ENCODE peak calls at places on chromosomes 2 and 18, in nine cellular contexts. H is uterus, F is pancreas, C is kidney, U is dorsolateral prefrontal cortex, Q is heart right ventricle, S is MM.1S, E is mammary epithelial cell, B is gastrocnemius medialis. R is an unnamed sample.

GRCh38 chr2:125169022-125169763 is 1144.1 kb downstream of the CNTNAP5 start:
- DNase-seq in H (no peak), F (no peak), C (no peak), U (no peak), Q (no peak), S (no peak), E (no peak), B (no peak), R (no peak)

GRCh38 chr2:218035463-218036100 is 32.8 kb upstream of the TNS1 start:
- DNase-seq in H (no peak), F (no peak), C (peak), U (no peak), Q (no peak), S (no peak), E (no peak), B (no peak), R (no peak)

GRCh38 chr2:153145470-153145869 is 333.1 kb downstream of the RPRM start:
- DNase-seq in H (no peak), F (no peak), C (no peak), U (no peak), Q (no peak), S (no peak), E (no peak), B (no peak), R (no peak)

GRCh38 chr2:31896293-31896692 is 114.5 kb downstream of the MEMO1 start:
- DNase-seq in H (no peak), F (no peak), C (no peak), U (no peak), Q (no peak), S (no peak), E (no peak), B (no peak), R (no peak)

GRCh38 chr2:152523091-152523490 is 188.1 kb downstream of the FMNL2 start:
- DNase-seq in H (no peak), F (no peak), C (no peak), U (no peak), Q (no peak), S (no peak), E (peak), B (no peak), R (no peak)

GRCh38 chr2:8676915-8677645 is 4.8 kb upstream of the ID2 start:
- DNase-seq in H (no peak), F (no peak), C (no peak), U (no peak), Q (peak), S (no peak), E (no peak), B (no peak), R (no peak)

GRCh38 chr18:9260388-9261380 is 73.9 kb upstream of the TWSG1 start:
- DNase-seq in H (no peak), F (no peak), C (no peak), U (no peak), Q (no peak), S (no peak), E (no peak), B (no peak), R (no peak)

GRCh38 chr18:36610716-36611115 is 218.1 kb downstream of the TPGS2 start:
- DNase-seq in H (no peak), F (no peak), C (no peak), U (no peak), Q (no peak), S (no peak), E (no peak), B (no peak), R (no peak)

GRCh38 chr18:7789853-7790552 is 222.9 kb downstream of the PTPRM start:
- DNase-seq in H (no peak), F (no peak), C (no peak), U (no peak), Q (no peak), S (no peak), E (peak), B (no peak), R (peak)

GRCh38 chr2:62939735-62940491 is 110.7 kb upstream of the OTX1 start:
- DNase-seq in H (no peak), F (no peak), C (no peak), U (no peak), Q (no peak), S (no peak), E (peak), B (no peak), R (peak)

GRCh38 chr2:189798312-189799029 is 14.2 kb downstream of the PMS1 start:
- DNase-seq in H (no peak), F (no peak), C (no peak), U (no peak), Q (no peak), S (peak), E (peak), B (no peak), R (peak)

GRCh38 chr2:160432633-160433032 is 61.0 kb downstream of the RBMS1 start:
- DNase-seq in H (no peak), F (no peak), C (no peak), U (no peak), Q (no peak), S (no peak), E (peak), B (no peak), R (peak)

GRCh38 chr2:157895531-157895930 is 19.4 kb upstream of the ACVR1 start:
- DNase-seq in H (no peak), F (no peak), C (no peak), U (no peak), Q (no peak), S (no peak), E (peak), B (no peak), R (no peak)

GRCh38 chr2:76564734-76565133 is 854.0 kb upstream of the GCFC2 start:
- DNase-seq in H (no peak), F (no peak), C (no peak), U (no peak), Q (no peak), S (no peak), E (no peak), B (no peak), R (no peak)

GRCh38 chr2:169034256-169034655 is 3.1 kb upstream of the ABCB11 start:
- DNase-seq in H (no peak), F (no peak), C (no peak), U (no peak), Q (no peak), S (no peak), E (no peak), B (no peak), R (no peak)

GRCh38 chr2:85872536-85873161 is 16.1 kb downstream of the ST3GAL5 start:
- DNase-seq in H (no peak), F (no peak), C (no peak), U (no peak), Q (peak), S (no peak), E (no peak), B (no peak), R (no peak)

GRCh38 chr2:224816816-224817215 is 100.7 kb upstream of the CCDC195 start:
- DNase-seq in H (no peak), F (no peak), C (no peak), U (no peak), Q (no peak), S (no peak), E (peak), B (no peak), R (peak)

GRCh38 chr18:56458770-56459450 is 179.5 kb downstream of the TXNL1 start:
- DNase-seq in H (peak), F (no peak), C (no peak), U (no peak), Q (peak), S (no peak), E (no peak), B (no peak), R (no peak)

GRCh38 chr2:23412556-23413155 is 27.7 kb downstream of the KLHL29 start:
- DNase-seq in H (no peak), F (no peak), C (no peak), U (no peak), Q (no peak), S (no peak), E (peak), B (no peak), R (no peak)

GRCh38 chr2:98039085-98039756 is 43.5 kb upstream of the TMEM131 start:
- DNase-seq in H (no peak), F (no peak), C (no peak), U (no peak), Q (no peak), S (no peak), E (no peak), B (no peak), R (no peak)

GRCh38 chr2:112118148-112118547 is 20.0 kb upstream of the FBLN7 start:
- DNase-seq in H (no peak), F (no peak), C (no peak), U (no peak), Q (no peak), S (no peak), E (no peak), B (no peak), R (no peak)

GRCh38 chr2:30706534-30707303 is 100.5 kb downstream of the CAPN13 start:
- DNase-seq in H (peak), F (peak), C (peak), U (peak), Q (peak), S (peak), E (peak), B (no peak), R (peak)

GRCh38 chr2:30707304-30707903 is 99.8 kb downstream of the CAPN13 start:
- DNase-seq in H (no peak), F (peak), C (no peak), U (no peak), Q (no peak), S (no peak), E (no peak), B (no peak), R (no peak)

GRCh38 chr2:30705056-30705455 is 102.2 kb downstream of the CAPN13 start:
- DNase-seq in H (no peak), F (no peak), C (no peak), U (no peak), Q (no peak), S (no peak), E (no peak), B (no peak), R (no peak)

GRCh38 chr2:30708491-30709290 is 98.6 kb downstream of the CAPN13 start:
- DNase-seq in H (no peak), F (peak), C (no peak), U (no peak), Q (no peak), S (no peak), E (no peak), B (no peak), R (no peak)

GRCh38 chr2:30705711-30706533 is 101.3 kb downstream of the CAPN13 start:
- DNase-seq in H (no peak), F (peak), C (no peak), U (no peak), Q (no peak), S (no peak), E (no peak), B (no peak), R (no peak)
- H3K27ac ChIP-seq in H (peak), F (no peak), C (no peak), U (no peak), Q (peak), S (no peak), E (no peak), B (no peak), R (no peak)

GRCh38 chr2:230762317-230762896 is 49.8 kb downstream of the CAB39 start:
- DNase-seq in H (no peak), F (no peak), C (no peak), U (no peak), Q (no peak), S (peak), E (peak), B (no peak), R (no peak)
- TF ChIP-seq CTCF in H (no peak), F (no peak), C (peak), U (no peak), Q (peak), S (peak), E (peak), B (peak), R (peak)

DNA sequence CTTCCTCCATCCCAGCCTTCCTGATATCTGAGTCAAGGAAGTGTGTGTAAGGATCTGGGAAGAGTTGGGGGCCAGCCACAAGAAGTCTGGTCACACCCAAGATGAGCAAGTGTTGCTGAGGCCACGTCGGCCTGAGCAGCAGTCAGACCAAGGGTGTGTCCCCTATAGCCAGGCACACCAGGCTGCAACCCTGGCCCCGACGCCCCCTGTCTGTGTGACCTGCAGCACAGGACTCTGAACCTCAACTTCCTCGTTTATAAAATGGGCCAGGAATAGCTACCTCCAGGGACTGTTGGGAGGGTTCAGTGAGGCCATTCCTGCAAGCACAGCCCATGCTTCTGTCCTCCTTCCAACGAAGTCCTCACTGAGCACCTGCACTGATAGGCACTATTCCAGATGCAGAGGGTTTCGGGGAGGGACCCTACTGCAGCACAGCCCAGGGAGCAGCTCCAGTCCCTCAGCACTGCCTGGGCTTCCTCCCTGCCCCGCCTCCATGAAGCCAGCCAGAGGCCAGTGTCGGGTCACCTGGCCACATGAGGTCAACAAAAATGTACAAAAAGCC is 13.3 kb downstream of the LIMS2 start:
- DNase-seq in H (peak), F (peak), C (peak), U (peak), Q (no peak), S (no peak), E (no peak), B (no peak), R (no peak)
- H3K27ac ChIP-seq in H (peak), F (no peak), C (no peak), U (no peak), Q (peak), S (no peak), E (no peak), B (peak), R (no peak)

GRCh38 chr18:2471523-2471922 is 99.8 kb downstream of the METTL4 start:
- DNase-seq in H (no peak), F (no peak), C (no peak), U (no peak), Q (no peak), S (no peak), E (no peak), B (no peak), R (no peak)

GRCh38 chr18:2466978-2467377 is 104.3 kb downstream of the METTL4 start:
- DNase-seq in H (no peak), F (no peak), C (no peak), U (no peak), Q (no peak), S (no peak), E (no peak), B (no peak), R (no peak)
- TF ChIP-seq CTCF in H (no peak), F (no peak), C (no peak), U (no peak), Q (no peak), S (no peak), E (peak), B (no peak), R (no peak)

DNA sequence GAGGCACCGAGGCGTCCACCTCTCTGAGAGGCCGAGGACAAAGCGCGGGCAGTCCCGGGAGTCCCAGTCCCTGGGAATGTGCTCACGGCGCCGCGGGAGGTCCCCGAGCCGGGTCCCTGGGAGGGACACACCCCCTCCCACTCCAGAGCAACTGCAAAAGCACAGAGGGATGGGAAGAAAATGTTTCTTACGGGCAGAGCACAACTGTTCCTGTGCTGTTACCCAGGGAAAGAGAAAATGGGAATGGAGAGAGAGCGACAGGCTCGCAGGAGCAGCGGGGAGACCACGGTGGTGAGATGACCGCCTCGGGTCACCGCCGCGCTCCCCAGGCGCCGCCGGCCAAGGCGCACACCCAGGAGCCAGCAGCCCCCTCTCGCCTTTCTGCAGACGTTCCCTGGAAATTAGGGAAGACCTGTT is 1.2 kb upstream of the BCL11A start:
- DNase-seq in H (no peak), F (peak), C (no peak), U (no peak), Q (no peak), S (no peak), E (no peak), B (no peak), R (peak)
- H3K27ac ChIP-seq in H (no peak), F (peak), C (no peak), U (peak), Q (peak), S (peak), E (no peak), B (no peak), R (peak)

GRCh38 chr2:167292430-167293171 is 404.3 kb downstream of the XIRP2 start:
- DNase-seq in H (peak), F (peak), C (peak), U (peak), Q (peak), S (peak), E (peak), B (peak), R (peak)
- TF ChIP-seq CTCF in H (no peak), F (no peak), C (no peak), U (no peak), Q (peak), S (peak), E (peak), B (peak), R (no peak)

DNA sequence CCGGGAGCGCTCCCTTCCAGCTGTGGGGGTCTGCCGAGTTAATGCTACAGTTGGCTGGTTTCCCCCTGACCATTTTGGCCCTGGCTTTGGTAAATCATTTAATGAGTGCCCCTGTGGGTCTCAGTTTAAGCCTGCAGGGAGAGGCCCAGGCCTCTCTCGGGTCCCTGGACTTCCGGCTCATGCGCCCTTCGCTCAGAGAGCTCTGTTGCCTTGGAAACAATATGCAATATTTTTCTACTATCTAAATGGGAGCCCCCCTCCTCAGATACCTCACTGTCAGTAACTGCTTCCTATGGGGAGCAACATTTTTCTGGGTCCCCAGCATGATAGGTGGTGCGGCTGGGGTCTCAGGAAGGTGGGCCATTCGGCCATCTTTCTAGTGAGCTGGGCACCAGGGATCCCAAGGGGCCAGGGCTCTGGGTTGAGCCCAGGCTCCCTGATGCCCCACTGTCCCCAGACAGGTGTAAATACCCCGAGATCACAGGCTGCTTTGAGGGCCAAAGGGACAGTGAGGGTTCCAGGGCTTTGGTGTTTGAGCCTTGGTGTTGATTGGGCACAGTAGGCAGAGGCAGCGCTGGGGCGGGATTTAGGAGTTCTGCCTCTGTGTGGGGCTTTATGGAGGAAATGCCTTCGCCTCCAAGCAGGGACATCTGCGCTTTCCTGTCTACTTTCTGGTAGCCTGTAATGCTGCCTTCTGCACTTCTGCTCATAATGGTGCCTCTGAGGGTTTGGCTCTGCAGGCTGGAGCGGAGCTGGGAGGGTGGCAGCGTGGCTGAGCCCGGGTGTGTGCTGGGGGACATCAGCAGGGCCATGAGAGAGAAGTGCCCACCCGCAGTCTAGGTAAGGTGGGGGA is 5.2 kb downstream of the ITM2C start:
- DNase-seq in H (no peak), F (no peak), C (no peak), U (no peak), Q (no peak), S (peak), E (no peak), B (no peak), R (no peak)
- H3K27ac ChIP-seq in H (peak), F (no peak), C (peak), U (peak), Q (no peak), S (peak), E (no peak), B (no peak), R (no peak)

GRCh38 chr2:238518127-238518827 is 91.5 kb downstream of the ASB1 start:
- DNase-seq in H (no peak), F (no peak), C (peak), U (no peak), Q (no peak), S (no peak), E (no peak), B (no peak), R (no peak)
- TF ChIP-seq CTCF in H (no peak), F (no peak), C (no peak), U (no peak), Q (no peak), S (no peak), E (no peak), B (no peak), R (no peak)

GRCh38 chr2:215409331-215410127 is 26.3 kb downstream of the FN1 start:
- DNase-seq in H (no peak), F (no peak), C (no peak), U (no peak), Q (no peak), S (no peak), E (peak), B (no peak), R (no peak)
- H3K27ac ChIP-seq in H (no peak), F (no peak), C (no peak), U (no peak), Q (no peak), S (no peak), E (no peak), B (no peak), R (peak)

GRCh38 chr18:59839931-59840685 is 59.7 kb upstream of the PMAIP1 start:
- DNase-seq in H (no peak), F (no peak), C (no peak), U (no peak), Q (no peak), S (no peak), E (no peak), B (no peak), R (no peak)
- TF ChIP-seq CTCF in H (no peak), F (no peak), C (no peak), U (no peak), Q (no peak), S (no peak), E (peak), B (no peak), R (peak)